ENCODE peak calls at places on chromosomes 2 and 18, in eight cellular contexts. O is fibroblast of lung, M is hepatocyte, E is GM23248, S is left ventricle myocardium inferior, F is left lung, G is sigmoid colon, D is tibial nerve. W is an unnamed sample.

GRCh38 chr2:134839649-134840048 is 1.2 kb downstream of the ACMSD start:
- DNase-seq in E (no peak), F (no peak), S (no peak), M (no peak), O (no peak), G (no peak), D (no peak), W (no peak)

GRCh38 chr2:102301867-102302362 is 9.4 kb upstream of the IL1RL1 start:
- DNase-seq in G (no peak), F (no peak), M (peak; percentile 41), O (peak; percentile 45), S (no peak), D (peak; percentile 34), E (peak; percentile 45), W (peak; percentile 26)

GRCh38 chr2:194550702-194551101 is 1106.3 kb upstream of the SLC39A10 start:
- DNase-seq in D (no peak), F (no peak), S (no peak), O (no peak), G (no peak), E (no peak), M (no peak), W (no peak)

GRCh38 chr2:38148501-38148900 is 72.5 kb upstream of the CYP1B1 start:
- DNase-seq in E (peak; percentile 66), S (no peak), M (peak; percentile 59), F (no peak), O (peak; percentile 90), G (no peak), D (peak; percentile 78), W (no peak)

GRCh38 chr18:63112681-63113080 is 206.9 kb downstream of the BCL2 start:
- DNase-seq in E (no peak), F (no peak), G (no peak), O (no peak), S (no peak), D (no peak), M (no peak), W (no peak)

GRCh38 chr18:44185981-44186380 is 494.7 kb upstream of the SETBP1 start:
- DNase-seq in E (peak; percentile 17), G (no peak), M (no peak), S (no peak), O (no peak), F (no peak), D (no peak), W (no peak)

GRCh38 chr2:242022550-242023290 is 153.2 kb downstream of the RTP5 start:
- DNase-seq in F (peak; percentile 24), G (peak; percentile 36), M (no peak), E (no peak), S (no peak), D (no peak), O (no peak), W (no peak)

GRCh38 chr18:44586782-44587524 is 93.7 kb upstream of the SETBP1 start:
- DNase-seq in M (no peak), S (no peak), D (no peak), E (no peak), O (no peak), G (peak; percentile 77), F (no peak), W (no peak)

GRCh38 chr2:171319164-171319810 is 114.5 kb downstream of the METTL8 start:
- DNase-seq in D (no peak), F (no peak), O (no peak), M (no peak), G (no peak), E (peak; percentile 21), S (no peak), W (no peak)

DNA sequence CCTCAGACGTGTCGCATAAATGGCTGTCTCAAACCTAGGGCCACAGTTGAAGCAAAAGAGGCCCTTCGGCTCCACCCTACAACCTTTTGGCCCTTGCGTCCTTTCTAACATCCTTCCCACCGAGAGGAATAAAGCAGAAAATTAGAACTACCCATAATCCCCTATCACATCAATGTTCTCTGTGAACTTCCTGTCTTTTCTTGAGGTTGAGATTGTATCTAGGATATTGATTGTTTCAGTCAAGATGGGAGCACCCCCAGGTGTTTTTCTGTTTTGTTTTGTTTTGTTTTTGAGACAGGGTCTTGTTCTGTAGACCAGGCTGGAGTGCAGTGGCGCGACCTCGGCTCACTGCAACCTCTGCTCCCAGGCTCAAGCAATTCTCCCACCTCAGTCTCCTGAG is 23.6 kb downstream of the INPP5D start:
- DNase-seq in M (no peak), S (no peak), G (no peak), O (no peak), D (no peak), E (no peak), F (no peak), W (no peak)
- H3K4me1 ChIP-seq in M (no peaks in the 10 kb centered on the region), S (peaks cover 51% of the 10 kb centered on the region), G (no peaks in the 10 kb centered on the region), O (no peaks in the 10 kb centered on the region), D (peaks cover 58% of the 10 kb centered on the region), E (peaks cover 4% of the 10 kb centered on the region), F (peaks cover 100% of the 10 kb centered on the region), W (peaks cover 29% of the 10 kb centered on the region)

GRCh38 chr2:105800036-105800755 is 55.5 kb downstream of the NCK2 start:
- DNase-seq in D (no peak), O (peak; percentile 73), G (no peak), F (no peak), M (peak; percentile 32), E (peak; percentile 40), S (no peak), W (no peak)
- H3K4me1 ChIP-seq in D (peaks cover 63% of the 10 kb centered on the region), O (peaks cover 18% of the 10 kb centered on the region), G (peaks cover 69% of the 10 kb centered on the region), F (peaks cover 95% of the 10 kb centered on the region), M (peaks cover 64% of the 10 kb centered on the region), E (peaks cover 45% of the 10 kb centered on the region), S (peaks cover 98% of the 10 kb centered on the region), W (peaks cover 52% of the 10 kb centered on the region)

GRCh38 chr18:51195086-51195601 is 2.3 kb downstream of the MEX3C start:
- DNase-seq in O (peak; percentile 21), F (no peak), D (no peak), M (no peak), E (peak; percentile 17), G (no peak), S (no peak), W (no peak)
- H3K4me1 ChIP-seq in O (peaks cover 2% of the 10 kb centered on the region), F (peaks cover 48% of the 10 kb centered on the region), D (peaks cover 41% of the 10 kb centered on the region), M (peaks cover 30% of the 10 kb centered on the region), E (peaks cover 47% of the 10 kb centered on the region), G (peaks cover 54% of the 10 kb centered on the region), S (peaks cover 66% of the 10 kb centered on the region), W (peaks cover 49% of the 10 kb centered on the region)

DNA sequence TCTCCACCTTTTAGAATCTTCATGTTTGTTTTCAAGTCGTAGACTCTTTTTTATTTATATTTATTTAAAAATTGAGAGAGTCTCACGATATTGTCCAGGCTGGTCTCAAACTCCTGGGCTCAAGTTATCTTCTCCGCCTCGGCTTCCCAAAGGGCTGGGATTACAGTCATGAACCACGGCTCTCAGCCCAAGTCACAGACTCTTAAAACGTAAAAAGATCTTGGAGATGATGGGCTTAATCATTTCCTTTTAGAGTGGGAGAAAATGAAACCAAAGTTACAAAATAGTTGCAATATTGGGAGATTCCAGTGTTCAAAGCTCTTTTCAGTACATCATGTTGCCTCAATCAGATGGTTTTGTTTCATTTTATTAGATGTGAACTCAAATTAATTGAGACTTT is 151.4 kb upstream of the XPO1 start:
- DNase-seq in D (no peak), O (peak; percentile 17), G (no peak), E (peak; percentile 67), S (no peak), M (no peak), F (no peak), W (no peak)
- H3K4me1 ChIP-seq in D (no peaks in the 10 kb centered on the region), O (no peaks in the 10 kb centered on the region), G (peaks cover 7% of the 10 kb centered on the region), E (peaks cover 10% of the 10 kb centered on the region), S (peaks cover 6% of the 10 kb centered on the region), M (no peaks in the 10 kb centered on the region), F (peaks cover 13% of the 10 kb centered on the region), W (peaks cover 7% of the 10 kb centered on the region)

GRCh38 chr2:177256026-177256425 is 8.5 kb downstream of the NFE2L2 start:
- DNase-seq in M (no peak), D (no peak), O (no peak), S (no peak), G (no peak), F (no peak), E (no peak), W (no peak)
- H3K4me1 ChIP-seq in M (peaks cover 84% of the 10 kb centered on the region), D (peaks cover 81% of the 10 kb centered on the region), O (peaks cover 18% of the 10 kb centered on the region), S (peaks cover 100% of the 10 kb centered on the region), G (peaks cover 97% of the 10 kb centered on the region), F (peaks cover 99% of the 10 kb centered on the region), E (peaks cover 52% of the 10 kb centered on the region), W (peaks cover 37% of the 10 kb centered on the region)

W was measured in DND-41.